ENCODE peak calls at places on chromosomes 3 and 15, in ten cellular contexts. F, G, A, D, Y, P, T, H, C and U are unnamed samples.

GRCh38 chr3:190038050-190038631 is 82.6 kb downstream of the P3H2 start:
- DNase-seq in F (no peak), G (no peak), A (no peak), D (peak), Y (peak), P (no peak), T (no peak), H (peak), C (no peak), U (no peak)

GRCh38 chr3:122107171-122107570 is 52.0 kb downstream of the CD86 start:
- DNase-seq in F (no peak), G (no peak), A (no peak), D (no peak), Y (no peak), P (no peak), T (no peak), H (no peak), C (no peak), U (no peak)

GRCh38 chr15:93291380-93291779 is 202.4 kb upstream of the RGMA start:
- DNase-seq in F (no peak), G (no peak), A (no peak), D (no peak), Y (no peak), P (no peak), T (no peak), H (no peak), C (no peak), U (no peak)

GRCh38 chr3:42960282-42960681 is 18.8 kb upstream of the GASK1A start:
- DNase-seq in F (no peak), G (no peak), A (no peak), D (peak), Y (no peak), P (no peak), T (no peak), H (no peak), C (no peak), U (no peak)

GRCh38 chr3:108006077-108006675 is 84.7 kb downstream of the CD47 start:
- DNase-seq in F (no peak), G (no peak), A (no peak), D (peak), Y (no peak), P (no peak), T (no peak), H (no peak), C (peak), U (no peak)

GRCh38 chr15:27671794-27672438 is 427.2 kb downstream of the OCA2 start:
- DNase-seq in F (no peak), G (no peak), A (no peak), D (no peak), Y (no peak), P (no peak), T (no peak), H (no peak), C (no peak), U (no peak)

GRCh38 chr15:20280933-20281463 is 260.6 kb downstream of the GOLGA6L6 start:
- DNase-seq in F (no peak), G (no peak), A (peak), D (peak), Y (no peak), P (no peak), T (no peak), H (no peak), C (no peak), U (no peak)

GRCh38 chr15:23073890-23074631 is 34.7 kb upstream of the TUBGCP5 start:
- DNase-seq in F (no peak), G (no peak), A (peak), D (no peak), Y (no peak), P (no peak), T (no peak), H (peak), C (no peak), U (no peak)

GRCh38 chr3:126142652-126143051 is 37.7 kb downstream of the ALDH1L1 start:
- DNase-seq in F (no peak), G (no peak), A (no peak), D (no peak), Y (no peak), P (peak), T (no peak), H (no peak), C (no peak), U (no peak)

GRCh38 chr3:110741891-110742290 is 329.7 kb upstream of the NECTIN3 start:
- DNase-seq in F (no peak), G (no peak), A (no peak), D (no peak), Y (no peak), P (no peak), T (no peak), H (no peak), C (no peak), U (no peak)

GRCh38 chr3:184546252-184546651 is 15.3 kb upstream of the EPHB3 start:
- DNase-seq in F (peak), G (no peak), A (no peak), D (no peak), Y (no peak), P (no peak), T (no peak), H (no peak), C (no peak), U (no peak)

GRCh38 chr15:73081321-73081958 is 29.2 kb downstream of the NEO1 start:
- DNase-seq in F (no peak), G (no peak), A (no peak), D (peak), Y (peak), P (peak), T (no peak), H (peak), C (peak), U (peak)

GRCh38 chr3:71784914-71785593 is at the start of gene PROK2:
- DNase-seq in F (peak), G (peak), A (peak), D (peak), Y (no peak), P (peak), T (peak), H (no peak), C (no peak), U (no peak)

GRCh38 chr15:73637527-73637926 is 4.3 kb upstream of the NPTN start:
- DNase-seq in F (no peak), G (no peak), A (no peak), D (no peak), Y (no peak), P (no peak), T (no peak), H (no peak), C (peak), U (no peak)

GRCh38 chr3:9069971-9070370 is 106.7 kb upstream of the RAD18 start:
- DNase-seq in F (no peak), G (no peak), A (no peak), D (no peak), Y (no peak), P (no peak), T (no peak), H (no peak), C (no peak), U (no peak)